ENCODE peak calls at places on chromosomes 5 and 9, in four cellular contexts. N, P, B and R are unnamed samples.
A peak's percentile ranks its signal among the peaks of the same experiment; 100 is the strongest.

GRCh38 chr9:78921341-78921740 is 624.4 kb downstream of the PSAT1 start:
- DNase-seq in P (no peak), N (no peak), B (no peak), R (no peak)

GRCh38 chr5:75677607-75678006 is 39.6 kb downstream of the POC5 start:
- DNase-seq in B (no peak), N (no peak), P (no peak), R (no peak)

GRCh38 chr5:112758676-112759075 is 21.0 kb downstream of the APC start:
- DNase-seq in B (no peak), P (no peak), N (no peak), R (no peak)

GRCh38 chr5:172541119-172541763 is 86.9 kb upstream of the SH3PXD2B start:
- DNase-seq in P (no peak), B (no peak), N (no peak), R (no peak)

GRCh38 chr5:149452007-149452664 is 73.0 kb upstream of the IL17B start:
- DNase-seq in P (peak; percentile 61), B (no peak), N (no peak), R (no peak)

GRCh38 chr5:173205921-173206320 is 29.1 kb downstream of the NKX2-5 start:
- DNase-seq in P (no peak), N (no peak), B (no peak), R (no peak)

GRCh38 chr9:103713631-103714030 is 380.5 kb upstream of the SMC2 start:
- DNase-seq in B (no peak), P (no peak), N (no peak), R (no peak)

GRCh38 chr9:60545346-60546315 is 368.6 kb upstream of the SPATA31A5 start:
- DNase-seq in B (no peak), P (no peak), N (no peak), R (no peak)

GRCh38 chr5:176692835-176693476 is 45.7 kb downstream of the TSPAN17 start:
- DNase-seq in B (no peak), N (no peak), P (no peak), R (no peak)

GRCh38 chr9:92535940-92536850 is at the start of gene ECM2:
- DNase-seq in B (no peak), P (no peak), N (no peak), R (no peak)

GRCh38 chr5:103010120-103010666 is 109.7 kb downstream of the GIN1 start:
- DNase-seq in B (no peak), N (no peak), P (no peak), R (no peak)

GRCh38 chr9:134289241-134289875 is 36.9 kb upstream of the RXRA start:
- DNase-seq in B (no peak), P (no peak), N (no peak), R (no peak)

GRCh38 chr5:40406426-40407211 is 273.1 kb upstream of the PTGER4 start:
- DNase-seq in P (no peak), B (no peak), N (no peak), R (no peak)

GRCh38 chr9:129220771-129221170 is 42.7 kb upstream of the IER5L start:
- DNase-seq in P (no peak), B (no peak), N (no peak), R (no peak)

GRCh38 chr5:140219068-140219971 is 44.3 kb downstream of the CYSTM1 start:
- DNase-seq in N (no peak), P (no peak), B (no peak), R (no peak)

GRCh38 chr5:143354025-143354424 is 49.5 kb downstream of the NR3C1 start:
- DNase-seq in N (no peak), B (no peak), P (no peak), R (no peak)

GRCh38 chr5:136424835-136425694 is 59.7 kb upstream of the TRPC7 start:
- DNase-seq in N (no peak), P (peak; percentile 82), B (peak; percentile 33), R (peak; percentile 35)

GRCh38 chr9:116842658-116843057 is 155.6 kb downstream of the TRIM32 start:
- DNase-seq in P (peak; percentile 11), N (no peak), B (no peak), R (no peak)

GRCh38 chr5:110716247-110717245 is 9.9 kb downstream of the TMEM232 start:
- DNase-seq in B (no peak), P (no peak), N (peak; percentile 32), R (no peak)

GRCh38 chr5:78803386-78803785 is 154.8 kb upstream of the LHFPL2 start:
- DNase-seq in N (no peak), P (no peak), B (no peak), R (no peak)

GRCh38 chr5:573976-574375 is 38.2 kb upstream of the CEP72 start:
- DNase-seq in N (no peak), P (no peak), B (no peak), R (no peak)

GRCh38 chr5:73201547-73202513 is 28.8 kb downstream of the TMEM174 start:
- DNase-seq in B (peak; percentile 11), N (no peak), P (peak; percentile 84), R (peak; percentile 46)

GRCh38 chr5:76622973-76623596 is at the start of gene F2RL2:
- DNase-seq in N (no peak), B (no peak), P (peak; percentile 15), R (no peak)

GRCh38 chr5:115559524-115559923 is 14.9 kb upstream of the FEM1C start:
- DNase-seq in B (no peak), N (no peak), P (no peak), R (no peak)

GRCh38 chr9:75601280-75601679 is 289.2 kb upstream of the PCSK5 start:
- DNase-seq in B (no peak), P (no peak), N (no peak), R (no peak)

GRCh38 chr9:75998107-75998780 is 107.8 kb downstream of the PCSK5 start:
- DNase-seq in B (no peak), P (no peak), N (no peak), R (no peak)

GRCh38 chr5:122420126-122420525 is 108.1 kb downstream of the SNCAIP start:
- DNase-seq in B (no peak), N (no peak), P (no peak), R (no peak)

GRCh38 chr9:120617637-120617979 is 37.6 kb upstream of the CDK5RAP2 start:
- DNase-seq in P (no peak), B (no peak), N (no peak), R (no peak)

GRCh38 chr9:93178851-93179786 is 4.8 kb upstream of the WNK2 start:
- DNase-seq in N (no peak), P (no peak), B (no peak), R (no peak)

GRCh38 chr5:6439588-6440550 is 8.8 kb upstream of the UBE2QL1 start:
- DNase-seq in P (no peak), B (no peak), N (no peak), R (no peak)

GRCh38 chr5:67636091-67636490 is 439.5 kb upstream of the CD180 start:
- DNase-seq in P (no peak), B (no peak), N (no peak), R (no peak)

GRCh38 chr9:18492612-18493011 is 18.7 kb downstream of the ADAMTSL1 start:
- DNase-seq in N (no peak), B (no peak), P (no peak), R (no peak)

GRCh38 chr5:76960004-76960625 is 7.3 kb downstream of the CRHBP start:
- DNase-seq in B (no peak), P (no peak), N (no peak), R (peak; percentile 29)

GRCh38 chr9:113620377-113621161 is 157.0 kb downstream of the RGS3 start:
- DNase-seq in B (no peak), P (no peak), N (no peak), R (no peak)

GRCh38 chr5:54944364-54944763 is 41.0 kb downstream of the ESM1 start:
- DNase-seq in P (peak; percentile 20), N (no peak), B (no peak), R (peak; percentile 17)

GRCh38 chr9:122392714-122393113 is 21.9 kb downstream of the PTGS1 start:
- DNase-seq in N (no peak), P (no peak), B (no peak), R (no peak)

GRCh38 chr9:122396622-122397148 is 25.9 kb downstream of the PTGS1 start:
- DNase-seq in N (no peak), B (no peak), P (no peak), R (no peak)

GRCh38 chr9:122393284-122393983 is 22.6 kb downstream of the PTGS1 start:
- DNase-seq in B (no peak), P (no peak), N (no peak), R (no peak)

GRCh38 chr9:122392284-122392683 is 21.5 kb downstream of the PTGS1 start:
- DNase-seq in B (no peak), N (no peak), P (no peak), R (no peak)

GRCh38 chr9:122394265-122395242 is 23.7 kb downstream of the PTGS1 start:
- DNase-seq in B (no peak), P (no peak), N (no peak), R (no peak)
- TF ChIP-seq POLR2AphosphoS5 in B (no peak), P (no peak), N (no peak), R (no peak)

DNA sequence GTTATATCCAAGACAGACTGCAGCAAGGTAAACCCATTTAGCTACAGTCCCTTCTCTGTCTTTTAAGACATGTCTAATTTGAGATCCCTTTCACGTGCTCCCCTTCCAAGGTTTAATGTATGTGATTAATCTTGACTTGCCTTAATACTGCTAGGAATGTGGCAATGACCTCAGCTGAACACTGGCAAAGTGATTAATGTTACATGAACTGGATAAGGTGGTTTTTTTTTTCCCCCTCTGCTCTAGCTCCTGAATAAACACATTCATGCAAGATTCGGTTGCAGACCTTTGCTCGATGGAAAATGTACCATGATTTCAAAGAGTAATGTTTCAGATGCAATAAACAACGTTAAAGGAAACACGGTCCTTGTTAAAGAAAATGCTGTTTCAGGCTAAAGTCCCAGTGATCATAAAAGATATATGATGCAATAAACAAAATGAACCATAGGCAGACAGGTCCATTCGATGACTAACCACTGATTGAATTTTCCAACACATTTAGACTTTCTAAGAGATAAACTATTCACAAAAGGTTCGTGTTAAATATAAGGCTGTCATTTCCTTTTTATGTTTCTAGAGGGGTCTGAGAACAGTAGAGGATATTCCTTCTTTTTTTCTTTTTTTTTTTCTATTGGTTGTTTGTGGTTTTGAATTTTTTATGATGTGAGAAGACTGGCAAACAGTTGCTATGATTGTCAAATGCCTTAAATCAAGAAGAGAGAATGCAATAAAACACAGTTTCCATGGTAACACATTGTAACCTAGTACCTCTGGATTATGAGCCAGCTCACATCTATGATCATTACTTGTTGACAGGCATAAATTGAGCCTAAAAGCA is 44.7 kb upstream of the ZNF608 start:
- DNase-seq in N (no peak), B (no peak), P (no peak), R (no peak)
- TF ChIP-seq SPI1 in N (no peak), B (no peak), P (no peak), R (no peak)

GRCh38 chr5:80712914-80713313 is 58.1 kb upstream of the DHFR start:
- DNase-seq in B (no peak), P (no peak), N (no peak), R (no peak)
- TF ChIP-seq POLR2AphosphoS5 in B (no peak), P (no peak), N (no peak), R (no peak)

DNA sequence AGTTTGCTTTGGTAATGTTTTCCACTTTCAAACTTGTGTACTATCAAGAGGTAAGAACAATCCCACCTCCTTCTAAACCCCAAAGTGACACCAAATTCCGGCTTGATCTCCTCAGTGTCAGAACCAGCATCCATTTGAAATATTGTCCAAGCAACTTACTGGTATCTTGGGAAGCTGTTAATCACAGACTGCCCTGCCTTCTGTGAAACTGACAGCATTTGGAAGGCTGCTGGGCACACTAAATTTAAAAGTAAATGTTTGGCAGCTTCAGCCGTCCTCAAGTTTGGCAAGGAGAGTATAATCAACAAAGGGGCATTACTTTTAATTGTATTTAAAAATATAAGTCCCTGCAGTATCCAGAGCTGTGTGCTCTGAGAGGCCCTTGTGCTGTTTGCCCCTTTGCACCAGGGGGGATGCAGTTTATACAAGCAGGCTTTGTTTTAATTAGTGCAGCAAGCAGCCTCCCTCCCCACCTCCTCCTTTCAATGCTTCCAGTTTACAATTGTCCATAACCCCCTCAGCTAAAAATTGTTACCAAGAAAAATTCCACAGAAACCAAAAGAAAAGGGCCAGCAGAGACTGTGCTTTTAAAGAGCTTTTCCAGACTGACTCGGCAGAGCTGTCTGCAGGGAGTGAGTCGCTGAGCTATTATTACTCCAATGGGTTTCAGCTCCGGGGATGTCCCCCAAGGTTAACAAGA is 328.4 kb upstream of the MPDZ start:
- DNase-seq in N (no peak), B (no peak), P (no peak), R (no peak)
- TF ChIP-seq SPI1 in N (no peak), B (no peak), P (no peak), R (no peak)